ENCODE peak calls at places on chromosomes 12 and 14, in eight cellular contexts. E is fibroblast of lung, R is SK-N-SH, M is RWPE2, A is spleen, S is WTC11, X is AG10803, H is A549. F is an unnamed sample.

GRCh38 chr12:89730060-89730459 is 21.4 kb upstream of the ATP2B1 start:
- DNase-seq in A (no peak), H (no peak), R (no peak), S (no peak), E (no peak), M (no peak), X (no peak), F (no peak)

GRCh38 chr12:8559676-8560075 is 19.0 kb upstream of the CLEC4E start:
- DNase-seq in E (peak), R (no peak), H (no peak), M (no peak), X (no peak), S (no peak), A (no peak), F (no peak)

GRCh38 chr12:96442906-96443305 is 42.7 kb upstream of the CDK17 start:
- DNase-seq in S (no peak), H (no peak), E (no peak), A (no peak), R (no peak), X (no peak), M (no peak), F (no peak)

GRCh38 chr12:54154708-54155316 is 34.0 kb downstream of the SMUG1 start:
- DNase-seq in E (no peak), X (no peak), R (no peak), S (no peak), H (no peak), M (no peak), A (no peak), F (no peak)

GRCh38 chr12:128140551-128140950 is 126.4 kb upstream of the TMEM132C start:
- DNase-seq in X (no peak), H (no peak), E (no peak), R (no peak), A (no peak), S (no peak), M (no peak), F (no peak)

GRCh38 chr12:13247596-13247995 is 51.1 kb downstream of the EMP1 start:
- DNase-seq in S (no peak), E (no peak), M (no peak), X (no peak), A (no peak), R (no peak), H (no peak), F (no peak)

GRCh38 chr12:28121433-28121832 is 68.8 kb upstream of the CCDC91 start:
- DNase-seq in R (no peak), H (no peak), E (no peak), X (no peak), S (no peak), M (no peak), A (no peak), F (no peak)

GRCh38 chr12:68269727-68270126 is 16.3 kb upstream of the IL22 start:
- DNase-seq in M (no peak), S (no peak), H (no peak), X (no peak), R (no peak), E (no peak), A (no peak), F (no peak)

GRCh38 chr12:54996235-54996634 is 11.7 kb upstream of the TESPA1 start:
- DNase-seq in E (no peak), H (no peak), X (no peak), A (no peak), R (no peak), M (no peak), S (no peak), F (no peak)

GRCh38 chr12:52231305-52232232 is 1.5 kb upstream of the KRT7 start:
- DNase-seq in M (peak), X (no peak), E (no peak), A (peak), S (no peak), H (no peak), R (peak), F (no peak)

GRCh38 chr12:123450636-123451035 is 7.3 kb upstream of the SNRNP35 start:
- DNase-seq in S (no peak), M (no peak), E (no peak), H (no peak), R (no peak), A (no peak), X (no peak), F (no peak)

GRCh38 chr14:70234066-70234950 is 45.6 kb upstream of the SLC8A3 start:
- DNase-seq in X (no peak), E (no peak), R (no peak), A (no peak), H (no peak), S (no peak), M (no peak), F (no peak)

GRCh38 chr14:94005324-94005723 is 8.2 kb downstream of the CCDC197 start:
- DNase-seq in E (no peak), A (no peak), H (no peak), M (no peak), X (no peak), S (peak), R (peak), F (no peak)

GRCh38 chr14:66965831-66966230 is 223.4 kb upstream of the GARIN2 start:
- DNase-seq in A (no peak), X (peak), S (no peak), H (no peak), E (peak), M (no peak), R (no peak), F (no peak)

GRCh38 chr14:99996951-99997571 is 68.2 kb upstream of the EVL start:
- DNase-seq in R (no peak), X (peak), M (peak), H (no peak), S (no peak), E (peak), A (no peak), F (no peak)

GRCh38 chr12:66648336-66648735 is 30.5 kb downstream of the GRIP1 start:
- DNase-seq in S (no peak), E (peak), R (no peak), H (no peak), X (no peak), M (no peak), A (no peak), F (no peak)

GRCh38 chr12:2640281-2640680 is 154.5 kb upstream of the FKBP4 start:
- DNase-seq in M (peak), S (peak), H (peak), X (peak), R (no peak), E (no peak), A (peak), F (no peak)

GRCh38 chr12:4271433-4272013 is 2.0 kb upstream of the CCND2 start:
- DNase-seq in X (no peak), A (no peak), E (no peak), R (peak), M (no peak), S (no peak), H (no peak), F (peak)

GRCh38 chr14:105012171-105012985 is 8.5 kb downstream of the CDCA4 start:
- DNase-seq in A (peak), M (no peak), E (no peak), H (peak), S (no peak), X (no peak), R (peak), F (no peak)

GRCh38 chr14:65790185-65790815 is 377.8 kb downstream of the FUT8 start:
- DNase-seq in R (peak), E (no peak), A (no peak), S (no peak), X (peak), M (no peak), H (no peak), F (no peak)
- TF ChIP-seq CTCF in R (no peak), E (no peak), A (no peak), S (no peak), X (no peak), M (no peak), H (no peak), F (no peak)

GRCh38 chr12:50842637-50843493 is at the start of gene TMPRSS12:
- DNase-seq in R (no peak), A (no peak), E (no peak), M (no peak), X (no peak), H (no peak), S (peak), F (no peak)
- TF ChIP-seq CTCF in R (no peak), A (no peak), E (no peak), M (no peak), X (no peak), H (no peak), S (no peak), F (no peak)

DNA sequence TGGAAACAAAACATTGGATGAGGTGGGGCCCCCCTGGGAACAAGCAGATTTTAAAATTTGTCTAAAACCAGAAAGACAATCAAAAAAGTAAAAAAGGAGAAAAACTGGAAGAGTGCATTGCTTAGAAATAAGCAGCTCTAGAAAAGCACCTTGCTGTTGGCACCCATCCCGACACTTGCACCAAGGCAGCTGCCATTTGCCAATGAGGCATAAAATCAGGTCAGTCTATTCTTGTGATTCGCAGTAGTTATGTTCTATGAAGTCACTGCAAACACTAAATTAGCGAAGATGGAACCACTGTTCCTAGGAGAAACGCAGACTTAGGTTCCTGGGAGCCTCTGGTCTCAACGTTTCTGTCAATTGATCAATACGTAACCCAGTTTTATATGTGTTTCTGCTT is 16.2 kb downstream of the VPS33A start:
- DNase-seq in X (no peak), A (no peak), R (no peak), E (no peak), H (no peak), M (no peak), S (no peak), F (no peak)
- TF ChIP-seq CTCF in X (no peak), A (no peak), R (no peak), E (no peak), H (no peak), M (no peak), S (no peak), F (no peak)

GRCh38 chr12:16076553-16076952 is 165.4 kb downstream of the DERA start:
- DNase-seq in H (peak), M (no peak), A (no peak), R (peak), E (no peak), S (no peak), X (peak), F (peak)
- TF ChIP-seq CTCF in H (peak), M (no peak), A (no peak), R (peak), E (no peak), S (peak), X (peak), F (peak)

F was measured in GM20000.